ENCODE peak calls at places on chromosomes 7 and 10, in five cellular contexts. J is lower leg skin, Q is hepatocyte, U is GM12865, P is AG04449. A is an unnamed sample.

GRCh38 chr10:3239066-3239919 is 66.7 kb upstream of the PITRM1 start:
- DNase-seq in U (peak; percentile 69), P (no peak), Q (peak; percentile 74), J (peak; percentile 66), A (no peak)

GRCh38 chr10:1107679-1108078 is 51.5 kb downstream of the WDR37 start:
- DNase-seq in P (no peak), J (no peak), Q (peak; percentile 55), U (no peak), A (no peak)

GRCh38 chr10:32412499-32412853 is 33.5 kb upstream of the CCDC7 start:
- DNase-seq in P (no peak), Q (no peak), J (no peak), U (no peak), A (peak; percentile 52)

GRCh38 chr10:62818426-62819011 is 2.4 kb upstream of the EGR2 start:
- DNase-seq in J (no peak), U (peak; percentile 51), Q (peak; percentile 59), P (no peak), A (no peak)

GRCh38 chr7:133081119-133081604 is 728 bp downstream of the CHCHD3 start:
- DNase-seq in Q (peak; percentile 22), P (no peak), J (peak; percentile 15), U (peak; percentile 26), A (no peak)

GRCh38 chr7:45601094-45601493 is 26.9 kb downstream of the ADCY1 start:
- DNase-seq in Q (no peak), U (no peak), J (no peak), P (no peak), A (no peak)

GRCh38 chr10:48655426-48656240 is 29.0 kb upstream of the WDFY4 start:
- DNase-seq in Q (peak; percentile 26), J (no peak), P (no peak), U (no peak), A (peak; percentile 55)

GRCh38 chr7:7254908-7255307 is 72.6 kb downstream of the C1GALT1 start:
- DNase-seq in U (no peak), J (no peak), P (no peak), Q (peak; percentile 19), A (no peak)

GRCh38 chr10:16986406-16987128 is 143.0 kb downstream of the CUBN start:
- DNase-seq in U (no peak), P (peak; percentile 83), J (no peak), Q (no peak), A (peak; percentile 74)

GRCh38 chr10:131838921-131839320 is 61.9 kb upstream of the PPP2R2D start:
- DNase-seq in Q (no peak), J (no peak), P (no peak), U (no peak), A (no peak)

GRCh38 chr7:122311280-122311679 is 6.7 kb upstream of the FEZF1 start:
- DNase-seq in Q (no peak), U (no peak), J (no peak), P (no peak), A (no peak)

GRCh38 chr7:46444266-46444665 is 523.2 kb upstream of the IGFBP3 start:
- DNase-seq in U (no peak), Q (no peak), P (no peak), J (no peak), A (no peak)

GRCh38 chr7:18495412-18496335 is at the start of gene HDAC9:
- DNase-seq in Q (peak; percentile 6), P (no peak), U (peak; percentile 82), J (no peak), A (no peak)

GRCh38 chr10:84296071-84296981 is 32.1 kb upstream of the CCSER2 start:
- DNase-seq in J (no peak), Q (no peak), U (no peak), P (peak; percentile 85), A (no peak)

GRCh38 chr10:11515596-11516418 is 95.6 kb downstream of the USP6NL start:
- DNase-seq in J (peak; percentile 47), P (no peak), U (peak; percentile 82), Q (peak; percentile 70), A (no peak)

GRCh38 chr7:134034652-134035051 is 92.5 kb upstream of the LRGUK start:
- DNase-seq in Q (no peak), P (no peak), U (no peak), J (no peak), A (no peak)

GRCh38 chr7:116726713-116727431 is 54.9 kb downstream of the MET start:
- DNase-seq in P (no peak), Q (no peak), J (no peak), U (no peak), A (no peak)

DNA sequence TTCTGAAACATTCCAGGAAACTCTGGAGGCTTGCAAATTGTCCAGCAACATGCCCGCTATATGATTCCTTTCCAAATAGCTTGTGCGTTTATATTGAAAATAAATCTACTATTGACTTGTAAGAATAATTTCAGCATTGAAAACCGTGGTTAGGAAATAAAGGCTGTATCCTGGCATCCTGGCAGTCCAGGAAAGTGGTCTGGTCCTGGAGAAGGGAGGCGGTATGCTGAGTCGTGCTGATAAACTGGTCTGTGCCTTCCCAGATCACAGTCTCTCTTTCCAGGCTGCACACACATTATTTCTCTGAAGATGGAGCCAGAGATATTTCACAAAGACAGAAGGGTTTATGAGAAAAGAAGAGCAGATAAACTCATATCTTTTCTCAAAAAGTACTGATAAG is 350.1 kb upstream of the COBL start:
- DNase-seq in Q (no peak), P (no peak), J (no peak), U (no peak), A (no peak)
- TF ChIP-seq CTCF in Q (peak; percentile 50), P (no peak), J (no peak), U (no peak), A (no peak)

GRCh38 chr7:40072268-40072667 is 62.2 kb downstream of the MPLKIP start:
- DNase-seq in Q (no peak), P (no peak), J (no peak), U (peak; percentile 39), A (no peak)
- TF ChIP-seq CTCF in Q (no peak), P (no peak), J (no peak), U (no peak), A (no peak)

DNA sequence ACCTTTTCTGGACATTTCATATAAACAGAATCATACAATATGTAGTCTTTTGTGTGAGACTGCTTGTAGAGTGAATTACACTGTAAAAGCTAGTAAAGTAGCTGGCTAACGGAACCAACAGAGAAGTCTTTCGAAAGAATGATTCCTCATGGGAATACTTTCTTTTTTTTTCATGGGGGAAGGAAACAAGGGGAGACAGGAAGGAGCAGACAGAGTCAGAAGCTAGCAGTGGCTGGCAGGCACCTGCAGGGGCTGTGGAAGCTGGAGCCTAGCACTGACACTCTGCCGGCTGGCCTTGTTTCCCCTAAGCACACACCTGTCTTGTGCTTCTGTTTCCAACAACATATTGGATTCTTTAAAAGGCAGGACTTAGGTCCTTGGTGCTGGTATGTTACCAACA is 24.7 kb downstream of the NOD1 start:
- DNase-seq in U (no peak), P (no peak), J (no peak), Q (no peak), A (no peak)
- TF ChIP-seq CTCF in U (no peak), P (no peak), J (no peak), Q (no peak), A (no peak)

GRCh38 chr7:156650042-156650441 is 9.5 kb downstream of the RNF32 start:
- DNase-seq in Q (peak; percentile 65), J (no peak), U (peak; percentile 13), P (no peak), A (no peak)
- TF ChIP-seq CTCF in Q (peak; percentile 29), J (no peak), U (peak; percentile 19), P (peak; percentile 46), A (peak; percentile 44)

DNA sequence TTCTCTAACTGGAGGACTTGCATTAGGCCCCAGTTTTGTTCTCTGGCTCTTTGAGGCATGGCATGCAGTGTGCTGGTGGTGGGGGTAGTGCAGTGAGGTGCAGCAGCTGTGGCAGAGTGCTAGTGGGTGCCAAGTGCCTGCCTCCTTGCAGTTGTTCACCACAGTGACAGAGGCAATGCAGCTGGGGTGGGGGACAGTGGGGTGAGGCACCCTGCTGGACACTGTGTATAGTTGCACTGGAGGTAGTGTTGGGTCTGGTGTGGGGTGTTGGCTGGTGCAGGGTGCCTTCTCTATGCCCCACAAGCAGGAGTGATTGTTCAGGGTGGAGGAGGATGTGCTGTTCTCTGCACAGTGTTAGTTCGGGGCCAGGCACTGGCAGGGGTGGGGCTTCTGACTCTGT is 21.7 kb upstream of the KEL start:
- DNase-seq in J (no peak), Q (no peak), P (no peak), U (no peak), A (no peak)
- TF ChIP-seq CTCF in J (no peak), Q (no peak), P (no peak), U (no peak), A (no peak)

GRCh38 chr10:70885931-70886903 is 2.1 kb downstream of the PCBD1 start:
- DNase-seq in U (no peak), Q (no peak), J (no peak), P (no peak), A (no peak)
- TF ChIP-seq CTCF in U (no peak), Q (no peak), J (no peak), P (no peak), A (no peak)

A was measured in retinal pigment epithelial cell.